ENCODE peak calls at places on chromosome 16, in eight cellular contexts. Q is colonic mucosa; E is hepatocyte; V is cardiac muscle cell; K is testis; D is CD8-positive, alpha-beta memory T cell; C is SK-N-SH; S is left ventricle myocardium inferior. P is an unnamed sample.

GRCh38 chr16:12097523-12098428 is 121.2 kb downstream of the SNX29 start:
- DNase-seq in Q (peak; percentile 42), C (no peak), S (peak; percentile 32), V (peak; percentile 64), K (peak; percentile 66), D (no peak), E (peak; percentile 58), P (no peak)

GRCh38 chr16:4610011-4611005 is 4.4 kb downstream of the UBALD1 start:
- DNase-seq in S (no peak), Q (no peak), V (no peak), E (no peak), C (peak; percentile 40), K (no peak), D (no peak), P (no peak)

GRCh38 chr16:48607056-48607825 is 2.7 kb downstream of the N4BP1 start:
- DNase-seq in E (peak; percentile 57), D (no peak), K (no peak), V (peak; percentile 30), C (no peak), Q (peak; percentile 76), S (no peak), P (no peak)

GRCh38 chr16:65315004-65315398 is 193.1 kb upstream of the CDH11 start:
- DNase-seq in D (no peak), S (peak; percentile 75), Q (peak; percentile 19), K (peak; percentile 72), C (no peak), E (no peak), V (peak; percentile 66), P (no peak)

GRCh38 chr16:89489731-89490385 is 503 bp downstream of the ANKRD11 start:
- DNase-seq in K (no peak), S (no peak), C (peak; percentile 54), V (no peak), Q (no peak), E (no peak), D (no peak), P (no peak)

GRCh38 chr16:67886387-67886786 is 1.7 kb downstream of the NRN1L start:
- DNase-seq in S (no peak), E (no peak), C (no peak), D (no peak), K (no peak), Q (no peak), V (no peak), P (no peak)

GRCh38 chr16:89686520-89687091 is at the start of gene CDK10:
- DNase-seq in Q (peak; percentile 94), V (peak; percentile 91), K (peak; percentile 92), D (peak; percentile 90), E (peak; percentile 94), S (peak; percentile 84), C (peak; percentile 99), P (peak; percentile 81)

GRCh38 chr16:78598186-78598585 is 498.7 kb downstream of the WWOX start:
- DNase-seq in K (no peak), D (no peak), V (no peak), S (no peak), Q (no peak), E (no peak), C (no peak), P (no peak)

GRCh38 chr16:67017451-67017750 is 11.5 kb upstream of the CBFB start:
- DNase-seq in Q (no peak), D (no peak), E (no peak), K (peak; percentile 8), C (no peak), V (no peak), S (no peak), P (no peak)

GRCh38 chr16:31253642-31254045 is 6.1 kb upstream of the ITGAM start:
- DNase-seq in E (peak; percentile 38), D (no peak), Q (no peak), S (peak; percentile 20), C (no peak), K (peak; percentile 39), V (no peak), P (no peak)

GRCh38 chr16:10876799-10877341 is at the start of gene CIITA:
- DNase-seq in D (peak; percentile 83), V (peak; percentile 62), E (no peak), Q (peak; percentile 51), K (peak; percentile 75), C (no peak), S (peak; percentile 74), P (no peak)

GRCh38 chr16:10878328-10878643 is 1.3 kb downstream of the CIITA start:
- DNase-seq in E (no peak), V (no peak), Q (no peak), S (no peak), K (no peak), C (no peak), D (no peak), P (no peak)

GRCh38 chr16:10878644-10879498 is 1.9 kb downstream of the CIITA start:
- DNase-seq in K (peak; percentile 44), V (peak; percentile 32), Q (peak; percentile 67), S (peak; percentile 51), C (peak; percentile 70), D (no peak), E (peak; percentile 19), P (no peak)

GRCh38 chr16:10876305-10876704 is 697 bp upstream of the CIITA start:
- DNase-seq in C (no peak), S (no peak), V (no peak), K (no peak), E (no peak), Q (no peak), D (no peak), P (no peak)

DNA sequence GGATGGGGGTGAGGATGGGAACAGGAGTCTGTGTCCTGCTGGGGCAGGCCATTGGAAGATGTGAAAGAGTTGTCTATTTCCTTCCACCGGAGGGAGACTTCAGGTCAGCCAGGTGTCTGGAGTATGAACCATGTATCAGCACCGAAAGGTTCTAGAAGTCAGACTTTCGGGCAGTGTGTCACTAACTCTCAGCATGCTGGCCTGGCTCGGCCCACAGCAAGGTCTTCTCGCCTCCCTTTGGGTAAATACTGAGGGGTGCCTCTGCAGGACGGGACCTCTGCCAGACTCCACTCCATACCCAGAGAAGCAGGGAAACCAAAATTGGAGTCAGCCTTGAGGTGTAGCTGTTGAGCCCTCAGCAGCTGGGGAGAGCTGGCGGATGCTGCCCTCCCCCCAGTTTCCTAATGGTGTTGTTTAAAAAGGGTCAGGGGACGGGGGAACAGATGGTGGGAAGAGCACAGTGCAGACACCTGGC is 507 bp downstream of the CIITA start:
- DNase-seq in S (no peak), V (no peak), D (no peak), K (no peak), C (no peak), E (no peak), Q (no peak), P (no peak)
- H3K27me3 ChIP-seq in S (peaks cover 52% of the 10 kb centered on the region), V (peaks cover 79% of the 10 kb centered on the region), D (no peaks in the 10 kb centered on the region), K (no peaks in the 10 kb centered on the region), C (peaks cover 27% of the 10 kb centered on the region), E (peaks cover 80% of the 10 kb centered on the region), Q (no peaks in the 10 kb centered on the region), P (peaks cover 6% of the 10 kb centered on the region)

GRCh38 chr16:84895016-84895415 is 75.2 kb downstream of the CRISPLD2 start:
- DNase-seq in V (no peak), D (no peak), E (no peak), K (no peak), Q (no peak), C (no peak), S (no peak), P (no peak)

GRCh38 chr16:84892097-84892496 is 72.3 kb downstream of the CRISPLD2 start:
- DNase-seq in Q (no peak), K (no peak), C (no peak), S (no peak), V (no peak), D (no peak), E (no peak), P (no peak)

GRCh38 chr16:84891149-84891795 is 71.5 kb downstream of the CRISPLD2 start:
- DNase-seq in C (no peak), K (peak; percentile 66), Q (no peak), D (no peak), V (no peak), E (no peak), S (no peak), P (no peak)

GRCh38 chr16:84893467-84893848 is 73.7 kb downstream of the CRISPLD2 start:
- DNase-seq in S (no peak), V (no peak), C (no peak), E (no peak), D (no peak), K (no peak), Q (no peak), P (no peak)

DNA sequence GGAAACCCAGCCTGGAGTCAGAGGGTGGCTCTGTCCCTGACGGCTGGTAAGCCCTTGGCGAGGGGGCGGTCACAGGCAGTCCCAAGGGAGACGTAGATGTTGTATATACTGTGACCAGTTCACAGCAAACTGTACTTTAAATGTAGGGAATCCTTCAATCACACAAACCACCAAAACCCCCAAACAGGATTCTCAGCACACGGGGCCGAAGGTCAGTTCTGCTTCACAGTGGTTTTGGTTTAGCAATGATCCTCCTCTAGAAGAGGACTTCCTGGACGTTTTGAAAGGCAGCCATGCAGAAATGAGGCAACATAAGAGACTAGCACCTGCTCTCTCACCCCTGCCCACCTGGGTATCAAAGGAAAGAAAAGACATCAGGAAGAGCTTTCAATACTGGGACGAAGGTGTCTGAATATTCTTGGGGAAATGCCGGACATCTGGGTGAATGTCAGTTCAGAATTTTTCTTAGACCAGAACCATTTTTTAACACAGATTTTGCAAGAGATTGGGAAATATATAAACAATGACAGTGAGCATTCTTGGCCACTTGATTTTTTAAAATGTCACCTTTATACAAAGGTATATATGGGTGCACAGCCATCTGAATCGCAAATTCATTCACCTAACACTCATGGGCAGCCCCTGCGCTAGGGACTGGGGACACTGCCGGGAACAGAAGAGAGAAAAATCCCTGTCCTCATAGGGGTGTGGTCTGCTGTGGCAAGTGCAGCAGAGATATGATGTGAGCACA is 74.2 kb downstream of the CRISPLD2 start:
- DNase-seq in D (no peak), Q (no peak), S (no peak), V (no peak), K (no peak), E (no peak), C (no peak), P (no peak)
- H3K4me3 ChIP-seq in D (no peak overlapping the region), Q (no peak overlapping the region), S (no peak overlapping the region), V (no peak overlapping the region), K (no peak overlapping the region), E (no peak overlapping the region), C (no peak overlapping the region), P (no peak overlapping the region)

DNA sequence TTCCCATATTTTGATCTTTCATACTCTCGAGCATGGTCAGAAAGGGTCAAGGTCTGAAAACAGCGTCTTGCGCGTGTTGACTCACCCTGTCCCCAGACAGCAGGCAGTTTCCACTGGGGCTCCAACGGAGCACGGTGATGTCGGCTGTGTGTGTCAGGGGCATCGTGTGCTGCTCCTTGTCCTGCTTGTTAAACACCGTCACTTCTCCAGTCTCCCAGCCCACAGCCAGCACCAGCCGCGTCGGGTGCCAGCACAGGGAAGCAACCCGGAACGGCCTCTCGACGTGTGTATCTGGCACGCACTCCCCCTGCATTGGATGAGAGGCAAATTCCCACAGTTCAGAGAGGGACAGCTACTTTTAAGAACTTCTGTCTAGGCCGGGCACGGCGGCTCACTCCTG is 9.6 kb downstream of the IFT140 start:
- DNase-seq in V (no peak), E (no peak), K (no peak), Q (no peak), C (no peak), S (no peak), D (no peak), P (no peak)
- H3K27ac ChIP-seq in V (no peak overlapping the region), E (no peak overlapping the region), K (no peak overlapping the region), Q (no peak overlapping the region), C (no peak overlapping the region), S (no peak overlapping the region), D (no peak overlapping the region), P (no peak overlapping the region)

DNA sequence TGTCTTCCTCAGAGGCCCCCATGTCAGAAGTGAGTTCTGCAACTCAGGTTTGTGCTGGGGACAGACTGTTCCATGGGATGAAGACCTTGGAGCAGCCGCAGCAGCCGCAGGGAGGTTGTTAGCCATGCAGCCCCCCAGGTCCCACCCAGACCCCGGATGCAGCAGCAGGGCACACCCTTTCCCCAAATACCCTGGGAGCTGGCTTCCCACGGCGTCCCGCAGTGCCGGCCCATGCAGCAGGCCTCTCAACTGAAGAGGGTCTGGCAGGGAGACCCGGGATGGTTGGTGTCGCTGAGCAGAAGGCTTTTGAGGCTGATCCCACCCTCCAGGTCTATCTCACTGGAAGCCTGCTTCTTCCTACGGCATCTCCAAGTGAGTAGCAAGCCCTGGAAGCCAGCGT is 223.4 kb downstream of the C16orf95 start:
- DNase-seq in V (no peak), Q (no peak), K (no peak), E (no peak), D (no peak), C (no peak), S (no peak), P (no peak)
- H3K27me3 ChIP-seq in V (no peaks in the 10 kb centered on the region), Q (no peaks in the 10 kb centered on the region), K (no peaks in the 10 kb centered on the region), E (peaks cover 9% of the 10 kb centered on the region), D (no peaks in the 10 kb centered on the region), C (peaks cover 73% of the 10 kb centered on the region), S (peaks cover 81% of the 10 kb centered on the region), P (no peaks in the 10 kb centered on the region)

P was measured in iPS DF 6.9.